ENCODE peak calls at places on chromosomes 1 and 21, in six cellular contexts. I, M, N, V, B and C are unnamed samples.

GRCh38 chr21:42493109-42494060 is 2.6 kb downstream of the RSPH1 start:
- DNase-seq in I (no peak), M (no peak), N (no peak), V (no peak), B (peak), C (no peak)

GRCh38 chr1:45047032-45047431 is 35.0 kb downstream of the UROD start:
- DNase-seq in I (no peak), M (no peak), N (no peak), V (no peak), B (no peak), C (no peak)

GRCh38 chr1:223706077-223706988 is 6.0 kb upstream of the CAPN2 start:
- DNase-seq in I (peak), M (no peak), N (no peak), V (no peak), B (no peak), C (peak)

GRCh38 chr1:232788235-232788872 is 16.9 kb upstream of the MAP10 start:
- DNase-seq in I (no peak), M (no peak), N (no peak), V (no peak), B (no peak), C (no peak)

GRCh38 chr1:223742861-223743517 is 30.6 kb downstream of the CAPN2 start:
- DNase-seq in I (peak), M (no peak), N (no peak), V (no peak), B (no peak), C (no peak)

GRCh38 chr1:92262516-92262915 is 36.3 kb downstream of the GLMN start:
- DNase-seq in I (no peak), M (no peak), N (no peak), V (no peak), B (no peak), C (no peak)

GRCh38 chr1:207084701-207085180 is 3.9 kb upstream of the C4BPB start:
- DNase-seq in I (peak), M (peak), N (peak), V (peak), B (peak), C (peak)

GRCh38 chr1:109787211-109787844 is 23.6 kb upstream of the EPS8L3 start:
- DNase-seq in I (peak), M (no peak), N (no peak), V (no peak), B (peak), C (peak)

GRCh38 chr1:183090386-183091006 is 67.3 kb downstream of the LAMC1 start:
- DNase-seq in I (peak), M (no peak), N (no peak), V (no peak), B (no peak), C (peak)

GRCh38 chr1:212980123-212980800 is 29.9 kb downstream of the VASH2 start:
- DNase-seq in I (peak), M (peak), N (no peak), V (peak), B (no peak), C (peak)

GRCh38 chr1:27306892-27307850 is 14.8 kb upstream of the TMEM222 start:
- DNase-seq in I (no peak), M (peak), N (peak), V (peak), B (no peak), C (no peak)

GRCh38 chr1:168734271-168734670 is 5.3 kb upstream of the DPT start:
- DNase-seq in I (no peak), M (no peak), N (no peak), V (no peak), B (no peak), C (no peak)

GRCh38 chr1:35369922-35370671 is 101.6 kb downstream of the ZMYM4 start:
- DNase-seq in I (peak), M (no peak), N (no peak), V (no peak), B (no peak), C (peak)

GRCh38 chr1:89483757-89484077 is 40.9 kb upstream of the LRRC8B start:
- DNase-seq in I (no peak), M (no peak), N (no peak), V (no peak), B (no peak), C (no peak)

GRCh38 chr1:211328084-211328694 is 1.6 kb downstream of the TRAF5 start:
- DNase-seq in I (no peak), M (peak), N (no peak), V (no peak), B (no peak), C (no peak)
- H4K91ac ChIP-seq in I (no peak), M (no peak), N (no peak), V (no peak), B (no peak), C (no peak)

GRCh38 chr1:72570815-72571214 is 288.5 kb upstream of the NEGR1 start:
- DNase-seq in I (no peak), M (no peak), N (no peak), V (no peak), B (no peak), C (no peak)
- H4K91ac ChIP-seq in I (no peak), M (no peak), N (no peak), V (no peak), B (no peak), C (no peak)

GRCh38 chr1:118987431-118988185 is 535 bp downstream of the TBX15 start:
- DNase-seq in I (peak), M (peak), N (peak), V (no peak), B (no peak), C (no peak)

GRCh38 chr1:118990513-118991131 is 2.5 kb upstream of the TBX15 start:
- DNase-seq in I (no peak), M (no peak), N (no peak), V (no peak), B (no peak), C (no peak)

GRCh38 chr1:118989878-118990378 is 1.8 kb upstream of the TBX15 start:
- DNase-seq in I (no peak), M (peak), N (peak), V (peak), B (no peak), C (no peak)

GRCh38 chr1:118988186-118989005 is at the start of gene TBX15:
- DNase-seq in I (peak), M (peak), N (peak), V (no peak), B (no peak), C (no peak)

DNA sequence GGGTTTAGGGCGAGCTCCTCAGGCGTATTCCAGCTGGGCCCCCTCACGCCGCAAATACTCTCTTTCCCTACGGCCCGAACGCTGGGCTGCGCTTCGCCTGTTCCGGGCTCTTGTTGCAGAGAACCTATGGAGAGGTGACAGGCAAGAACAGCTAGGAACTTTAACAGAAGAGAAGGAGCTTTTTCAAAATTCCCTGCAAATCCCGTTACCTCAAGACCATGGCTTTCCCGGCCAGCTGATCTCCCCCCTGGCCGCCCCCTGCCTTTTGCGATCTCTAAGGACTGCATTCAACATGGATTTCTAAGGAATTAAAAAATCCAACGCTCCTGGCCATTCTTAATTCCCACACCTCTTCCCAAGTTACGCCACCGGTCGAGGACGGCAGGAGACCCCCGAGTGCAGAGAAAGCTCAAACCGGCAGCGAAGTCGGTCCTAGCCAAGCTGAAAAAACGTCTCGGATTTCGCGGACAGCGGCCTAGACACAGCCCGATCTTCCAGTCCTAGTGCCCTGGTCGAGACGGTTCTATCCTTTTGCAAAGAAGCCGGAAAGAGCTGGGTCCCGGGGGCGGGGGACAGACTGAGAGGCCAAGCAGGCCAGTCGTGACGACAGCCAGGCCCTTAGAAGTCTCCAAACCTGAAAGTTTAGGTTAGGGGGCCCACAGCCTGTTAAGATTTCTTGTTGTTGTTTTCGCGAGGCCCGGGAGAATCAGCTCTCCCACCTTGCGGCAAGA is 1.0 kb upstream of the TBX15 start:
- DNase-seq in I (peak), M (peak), N (peak), V (no peak), B (no peak), C (no peak)
- H4K91ac ChIP-seq in I (no peak), M (no peak), N (no peak), V (no peak), B (no peak), C (no peak)

GRCh38 chr21:14551741-14552140 is 5.6 kb upstream of the SAMSN1 start:
- DNase-seq in I (no peak), M (no peak), N (no peak), V (no peak), B (peak), C (no peak)

GRCh38 chr21:14553422-14553821 is 7.3 kb upstream of the SAMSN1 start:
- DNase-seq in I (no peak), M (no peak), N (no peak), V (no peak), B (no peak), C (no peak)

GRCh38 chr21:14548751-14549150 is 2.6 kb upstream of the SAMSN1 start:
- DNase-seq in I (no peak), M (no peak), N (no peak), V (no peak), B (peak), C (no peak)

GRCh38 chr21:14547834-14548513 is 1.9 kb upstream of the SAMSN1 start:
- DNase-seq in I (no peak), M (no peak), N (no peak), V (no peak), B (no peak), C (no peak)

GRCh38 chr21:14550200-14550599 is 4.1 kb upstream of the SAMSN1 start:
- DNase-seq in I (no peak), M (no peak), N (no peak), V (no peak), B (peak), C (no peak)
- H4K91ac ChIP-seq in I (no peak), M (no peak), N (no peak), V (no peak), B (no peak), C (no peak)

GRCh38 chr1:158118713-158119402 is 61.8 kb upstream of the CD1D start:
- DNase-seq in I (no peak), M (peak), N (no peak), V (no peak), B (no peak), C (no peak)
- H4K91ac ChIP-seq in I (no peak), M (no peak), N (no peak), V (no peak), B (no peak), C (no peak)

GRCh38 chr21:41442496-41443186 is 16.6 kb downstream of the MX1 start:
- DNase-seq in I (no peak), M (no peak), N (no peak), V (no peak), B (no peak), C (peak)
- H4K91ac ChIP-seq in I (no peak), M (no peak), N (no peak), V (no peak), B (no peak), C (no peak)

GRCh38 chr1:211892577-211892976 is 62.0 kb upstream of the LPGAT1 start:
- DNase-seq in I (no peak), M (no peak), N (no peak), V (no peak), B (no peak), C (no peak)

GRCh38 chr1:211895126-211895759 is 64.7 kb upstream of the LPGAT1 start:
- DNase-seq in I (no peak), M (no peak), N (no peak), V (no peak), B (no peak), C (no peak)

GRCh38 chr1:211893260-211893659 is 62.7 kb upstream of the LPGAT1 start:
- DNase-seq in I (no peak), M (no peak), N (no peak), V (no peak), B (no peak), C (no peak)

GRCh38 chr1:211894312-211894711 is 63.7 kb upstream of the LPGAT1 start:
- DNase-seq in I (no peak), M (no peak), N (no peak), V (no peak), B (no peak), C (no peak)

DNA sequence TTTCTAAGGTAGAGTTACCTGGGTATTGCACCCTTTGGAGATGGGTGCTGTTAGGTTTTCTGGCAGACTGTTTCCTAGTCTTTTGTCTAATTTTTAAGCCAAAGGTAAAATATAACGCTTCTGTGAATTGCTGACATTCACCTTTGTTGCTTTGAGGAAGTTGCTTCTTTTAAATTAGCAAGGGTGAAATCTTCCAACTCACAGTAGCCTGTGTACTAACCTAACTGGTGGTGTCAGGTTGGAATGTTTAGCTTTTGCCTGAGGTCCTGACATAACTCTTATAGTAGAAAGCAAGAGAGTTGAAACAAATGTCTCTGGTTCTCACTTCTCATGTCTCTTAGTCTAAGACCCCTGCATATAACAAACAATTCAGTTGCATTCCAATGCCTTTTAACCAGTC is 61.1 kb upstream of the LPGAT1 start:
- DNase-seq in I (no peak), M (no peak), N (no peak), V (no peak), B (no peak), C (no peak)
- H4K91ac ChIP-seq in I (no peak), M (no peak), N (no peak), V (no peak), B (no peak), C (no peak)

DNA sequence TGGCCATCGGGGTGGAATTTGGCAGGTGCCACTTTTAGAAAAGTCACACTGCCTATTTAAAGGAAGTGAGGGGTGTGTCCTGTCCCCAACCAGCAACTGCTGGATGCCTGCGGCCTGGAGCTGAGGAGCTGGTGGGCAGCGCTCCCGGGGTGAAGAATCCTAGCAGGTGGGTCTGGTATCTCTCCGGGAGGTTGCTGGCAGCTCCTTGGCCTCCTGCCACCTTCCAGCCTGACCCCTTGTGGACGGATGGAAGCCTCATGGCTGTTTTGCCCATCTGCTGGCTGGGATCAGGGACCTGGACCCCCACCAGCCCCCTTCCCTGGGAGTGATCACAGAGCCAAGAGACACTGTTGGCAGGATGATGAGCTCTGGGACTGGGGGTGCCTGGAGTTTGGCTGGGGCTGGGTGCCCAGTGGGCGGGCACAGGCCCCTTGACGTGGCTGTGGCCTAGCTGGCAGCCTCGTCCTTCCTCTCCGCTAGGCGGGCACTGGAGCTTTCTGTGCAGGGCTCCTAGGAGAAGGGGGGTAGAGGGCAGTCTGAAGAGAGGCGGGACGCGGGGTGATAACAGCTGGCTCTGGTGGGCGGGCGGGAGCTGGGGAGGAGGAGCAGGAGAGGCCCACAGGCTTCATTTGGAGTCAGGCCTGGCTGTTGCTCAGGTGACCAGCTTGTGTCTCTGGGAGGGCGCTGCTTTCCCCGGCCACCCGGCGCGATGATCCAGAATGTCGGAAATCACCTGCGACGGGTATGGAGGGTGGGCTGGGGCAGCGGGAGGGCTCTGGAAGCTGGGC is at the start of gene ACOT11:
- DNase-seq in I (peak), M (peak), N (no peak), V (peak), B (no peak), C (peak)
- H4K91ac ChIP-seq in I (no peak), M (no peak), N (peak), V (no peak), B (peak), C (peak)